ENCODE peak calls at places on chromosomes 6 and 20, in six cellular contexts. One of them, this sample, is unnamed.

GRCh38 chr6:44771647-44772415 is 384.3 kb downstream of the CDC5L start:
- DNase-seq in H1: peak; percentile 44
- DNase-seq in trophoblast cell: no peak
- DNase-seq in neuronal stem cell: no peak
- DNase-seq in IMR-90: no peak
- DNase-seq in mesenchymal stem cell: no peak
- DNase-seq in this sample: peak; percentile 39

GRCh38 chr6:7254980-7255825 is 57.8 kb downstream of the SSR1 start:
- DNase-seq in mesenchymal stem cell: no peak
- DNase-seq in H1: no peak
- DNase-seq in neuronal stem cell: no peak
- DNase-seq in IMR-90: no peak
- DNase-seq in trophoblast cell: no peak
- DNase-seq in this sample: no peak

GRCh38 chr6:16721977-16722376 is 39.3 kb downstream of the ATXN1 start:
- DNase-seq in trophoblast cell: no peak
- DNase-seq in neuronal stem cell: no peak
- DNase-seq in mesenchymal stem cell: no peak
- DNase-seq in H1: no peak
- DNase-seq in IMR-90: no peak
- DNase-seq in this sample: no peak

GRCh38 chr6:93849857-93850256 is 430.5 kb upstream of the EPHA7 start:
- DNase-seq in H1: no peak
- DNase-seq in IMR-90: no peak
- DNase-seq in trophoblast cell: no peak
- DNase-seq in mesenchymal stem cell: peak; percentile 50
- DNase-seq in neuronal stem cell: no peak
- DNase-seq in this sample: no peak

GRCh38 chr20:60718743-60719142 is 533.3 kb upstream of the CDH4 start:
- DNase-seq in IMR-90: no peak
- DNase-seq in mesenchymal stem cell: no peak
- DNase-seq in H1: no peak
- DNase-seq in neuronal stem cell: no peak
- DNase-seq in trophoblast cell: no peak
- DNase-seq in this sample: peak; percentile 77

GRCh38 chr6:53179961-53180651 is 31.5 kb upstream of the GCM1 start:
- DNase-seq in trophoblast cell: no peak
- DNase-seq in H1: no peak
- DNase-seq in neuronal stem cell: no peak
- DNase-seq in mesenchymal stem cell: no peak
- DNase-seq in IMR-90: peak; percentile 33
- DNase-seq in this sample: no peak

GRCh38 chr6:134299236-134299635 is 18.7 kb downstream of the SGK1 start:
- DNase-seq in neuronal stem cell: no peak
- DNase-seq in H1: no peak
- DNase-seq in mesenchymal stem cell: peak; percentile 53
- DNase-seq in IMR-90: peak; percentile 84
- DNase-seq in trophoblast cell: no peak
- DNase-seq in this sample: no peak

GRCh38 chr20:53390780-53391179 is 202.9 kb downstream of the ZNF217 start:
- DNase-seq in IMR-90: no peak
- DNase-seq in mesenchymal stem cell: no peak
- DNase-seq in trophoblast cell: no peak
- DNase-seq in H1: no peak
- DNase-seq in neuronal stem cell: no peak
- DNase-seq in this sample: no peak

GRCh38 chr6:165967768-165968408 is 199.8 kb downstream of the TBXT start:
- DNase-seq in H1: no peak
- DNase-seq in neuronal stem cell: no peak
- DNase-seq in trophoblast cell: no peak
- DNase-seq in mesenchymal stem cell: peak; percentile 18
- DNase-seq in IMR-90: peak; percentile 37
- DNase-seq in this sample: no peak

GRCh38 chr6:31246051-31246495 is 25.8 kb downstream of the HLA-C start:
- DNase-seq in H1: no peak
- DNase-seq in IMR-90: peak; percentile 84
- DNase-seq in neuronal stem cell: no peak
- DNase-seq in mesenchymal stem cell: peak; percentile 69
- DNase-seq in trophoblast cell: no peak
- DNase-seq in this sample: no peak

GRCh38 chr20:39885975-39886649 is 802.9 kb downstream of the MAFB start:
- DNase-seq in H1: peak; percentile 80
- DNase-seq in IMR-90: peak; percentile 88
- DNase-seq in trophoblast cell: peak; percentile 85
- DNase-seq in mesenchymal stem cell: peak; percentile 82
- DNase-seq in neuronal stem cell: peak; percentile 40
- DNase-seq in this sample: peak; percentile 77
- H4K8ac ChIP-seq in H1: no peak overlapping the region
- H4K8ac ChIP-seq in IMR-90: no peak overlapping the region
- H4K8ac ChIP-seq in trophoblast cell: no peak overlapping the region
- H4K8ac ChIP-seq in mesenchymal stem cell: no peak overlapping the region
- H4K8ac ChIP-seq in neuronal stem cell: no peak overlapping the region
- H4K8ac ChIP-seq in this sample: no peak overlapping the region

DNA sequence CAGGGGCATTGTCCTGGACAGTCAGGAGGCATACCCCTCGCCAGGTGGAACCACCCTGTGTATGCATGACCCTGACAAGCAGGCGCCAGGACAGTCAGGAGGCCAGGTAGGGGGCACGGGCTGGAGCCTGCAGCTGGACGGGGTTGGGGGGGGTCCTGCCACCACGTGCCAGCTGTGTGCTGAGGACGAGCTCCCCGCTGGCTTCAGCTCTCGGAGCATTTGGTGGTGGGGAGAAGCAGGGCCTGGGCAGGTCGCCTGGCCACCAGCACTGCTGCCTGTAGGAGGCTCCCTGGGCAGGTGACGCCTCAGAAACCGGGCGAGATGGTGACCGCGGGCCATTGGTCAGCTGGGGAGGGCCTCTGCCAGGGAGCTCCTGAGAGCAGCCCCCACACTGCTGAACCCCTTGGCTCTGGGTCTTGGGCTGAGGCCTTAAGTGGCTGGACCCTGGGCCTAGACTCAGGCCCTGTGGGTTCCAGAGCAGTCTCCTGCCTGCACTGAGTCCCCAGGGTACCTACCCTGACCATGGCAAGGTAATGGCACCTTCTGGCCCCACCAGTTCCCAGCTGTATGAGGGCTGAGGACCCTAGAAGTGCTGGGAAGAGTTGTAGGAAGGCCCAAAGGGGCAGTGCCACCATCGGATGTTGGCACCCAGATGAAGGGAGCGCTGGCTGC is 794 bp downstream of the SLC17A9 start:
- DNase-seq in IMR-90: no peak
- DNase-seq in H1: no peak
- DNase-seq in trophoblast cell: no peak
- DNase-seq in neuronal stem cell: no peak
- DNase-seq in mesenchymal stem cell: peak; percentile 9
- DNase-seq in this sample: no peak
- H3K14ac ChIP-seq in IMR-90: peak overlapping the region; percentile 7
- H3K14ac ChIP-seq in H1: no peak overlapping the region
- H3K14ac ChIP-seq in trophoblast cell: no peak overlapping the region
- H3K14ac ChIP-seq in neuronal stem cell: peak overlapping the region; percentile 47
- H3K14ac ChIP-seq in mesenchymal stem cell: peak overlapping the region; percentile 94
- H3K14ac ChIP-seq in this sample: peak overlapping the region; percentile 16

DNA sequence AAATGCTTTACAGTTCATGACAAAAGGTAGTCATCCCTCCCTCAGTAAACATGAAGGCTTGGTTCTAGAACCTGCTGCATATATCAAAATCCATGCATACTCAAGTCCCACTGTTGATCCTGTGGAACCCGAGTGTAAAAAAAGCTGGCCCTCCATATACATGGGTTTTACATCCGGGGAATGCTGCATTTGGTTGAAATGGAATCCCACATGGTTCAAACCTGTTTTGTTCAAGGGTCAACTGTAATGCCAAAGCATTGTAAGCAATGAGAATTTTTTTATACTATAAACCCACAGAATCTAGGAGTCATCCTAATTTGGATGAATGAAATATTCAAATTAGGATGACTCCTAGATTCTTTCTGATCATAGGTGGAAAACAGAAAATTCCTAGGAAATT is 5.9 kb upstream of the HDAC2 start:
- DNase-seq in neuronal stem cell: no peak
- DNase-seq in trophoblast cell: no peak
- DNase-seq in H1: no peak
- DNase-seq in IMR-90: peak; percentile 31
- DNase-seq in mesenchymal stem cell: no peak
- DNase-seq in this sample: no peak
- H4K8ac ChIP-seq in neuronal stem cell: no peak overlapping the region
- H4K8ac ChIP-seq in trophoblast cell: no peak overlapping the region
- H4K8ac ChIP-seq in H1: no peak overlapping the region
- H4K8ac ChIP-seq in IMR-90: no peak overlapping the region
- H4K8ac ChIP-seq in mesenchymal stem cell: no peak overlapping the region
- H4K8ac ChIP-seq in this sample: no peak overlapping the region

GRCh38 chr20:24199493-24199892 is 210.9 kb upstream of the GGTLC1 start:
- DNase-seq in neuronal stem cell: peak; percentile 24
- DNase-seq in IMR-90: no peak
- DNase-seq in trophoblast cell: no peak
- DNase-seq in H1: no peak
- DNase-seq in mesenchymal stem cell: no peak
- DNase-seq in this sample: peak; percentile 37
- H3K14ac ChIP-seq in neuronal stem cell: no peak overlapping the region
- H3K14ac ChIP-seq in IMR-90: no peak overlapping the region
- H3K14ac ChIP-seq in trophoblast cell: no peak overlapping the region
- H3K14ac ChIP-seq in H1: no peak overlapping the region
- H3K14ac ChIP-seq in mesenchymal stem cell: no peak overlapping the region
- H3K14ac ChIP-seq in this sample: no peak overlapping the region

DNA sequence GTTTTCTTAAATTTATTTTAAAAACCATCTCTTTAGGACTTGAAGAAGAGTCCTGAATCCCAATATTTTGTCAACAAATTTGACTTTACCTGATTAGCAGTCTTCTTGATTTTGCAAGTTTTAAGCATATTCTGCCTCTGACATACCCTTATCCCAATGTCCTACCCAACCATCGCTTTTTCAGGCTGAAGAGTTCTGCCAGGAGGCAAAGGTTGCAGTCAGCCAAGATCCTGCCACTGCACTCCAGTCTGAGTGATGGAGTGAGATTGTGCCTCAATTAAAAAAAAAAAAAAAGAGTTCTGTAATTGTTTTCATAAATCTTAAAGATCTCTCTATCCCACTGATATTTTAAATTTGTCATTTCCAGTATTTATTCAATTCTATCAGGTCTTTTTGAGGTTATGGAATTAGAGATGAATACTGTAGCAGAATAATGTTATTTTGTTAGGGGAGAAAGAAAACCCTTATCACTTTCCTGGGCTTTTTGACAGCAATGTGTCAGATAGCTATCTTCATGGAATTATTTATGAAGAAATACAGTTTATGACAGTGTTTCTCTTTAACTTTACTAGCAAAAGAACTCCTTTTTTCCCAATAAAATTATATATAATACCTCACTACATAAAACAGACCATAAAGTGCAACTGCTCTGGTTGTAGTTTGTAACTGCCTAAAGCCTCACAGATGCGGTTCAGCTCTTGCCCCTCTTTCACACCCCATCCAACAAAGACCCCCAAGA is 78.2 kb downstream of the IBTK start:
- DNase-seq in trophoblast cell: no peak
- DNase-seq in IMR-90: no peak
- DNase-seq in neuronal stem cell: no peak
- DNase-seq in mesenchymal stem cell: no peak
- DNase-seq in H1: no peak
- DNase-seq in this sample: no peak
- H4K8ac ChIP-seq in trophoblast cell: no peak overlapping the region
- H4K8ac ChIP-seq in IMR-90: no peak overlapping the region
- H4K8ac ChIP-seq in neuronal stem cell: no peak overlapping the region
- H4K8ac ChIP-seq in mesenchymal stem cell: no peak overlapping the region
- H4K8ac ChIP-seq in H1: no peak overlapping the region
- H4K8ac ChIP-seq in this sample: no peak overlapping the region

DNA sequence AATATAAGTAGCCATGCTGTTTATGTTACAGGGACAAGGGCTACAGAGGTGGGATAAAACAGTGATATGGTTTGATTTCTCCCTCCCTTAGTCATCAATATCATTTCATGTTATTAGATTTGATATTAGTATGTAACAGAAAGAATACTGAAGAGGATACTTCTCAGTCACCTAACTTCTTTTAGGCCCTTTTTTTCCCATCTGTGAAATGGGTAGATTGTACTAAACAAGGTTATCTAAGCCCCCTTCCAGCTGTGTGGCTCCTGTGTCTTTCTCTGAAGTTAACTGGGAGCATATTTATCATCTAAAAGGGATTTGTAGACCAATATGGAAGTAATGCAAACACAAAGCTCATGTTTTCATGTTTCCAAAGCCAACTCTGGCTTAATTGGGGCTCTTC is 7.7 kb downstream of the NOX3 start:
- DNase-seq in H1: no peak
- DNase-seq in neuronal stem cell: no peak
- DNase-seq in trophoblast cell: no peak
- DNase-seq in mesenchymal stem cell: no peak
- DNase-seq in IMR-90: no peak
- DNase-seq in this sample: no peak
- H3K14ac ChIP-seq in H1: no peak overlapping the region
- H3K14ac ChIP-seq in neuronal stem cell: no peak overlapping the region
- H3K14ac ChIP-seq in trophoblast cell: no peak overlapping the region
- H3K14ac ChIP-seq in mesenchymal stem cell: no peak overlapping the region
- H3K14ac ChIP-seq in IMR-90: no peak overlapping the region
- H3K14ac ChIP-seq in this sample: no peak overlapping the region

GRCh38 chr6:159727717-159728440 is 573 bp downstream of the WTAP start:
- DNase-seq in H1: no peak
- DNase-seq in neuronal stem cell: peak; percentile 38
- DNase-seq in mesenchymal stem cell: peak; percentile 60
- DNase-seq in IMR-90: no peak
- DNase-seq in trophoblast cell: no peak
- DNase-seq in this sample: no peak
- H4K8ac ChIP-seq in H1: peak overlapping the region; percentile 97
- H4K8ac ChIP-seq in neuronal stem cell: peak overlapping the region; percentile 23
- H4K8ac ChIP-seq in mesenchymal stem cell: peak overlapping the region; percentile 85
- H4K8ac ChIP-seq in IMR-90: peak overlapping the region; percentile 16
- H4K8ac ChIP-seq in trophoblast cell: peak overlapping the region; percentile 98
- H4K8ac ChIP-seq in this sample: no peak overlapping the region